ENCODE peak calls at places on chromosomes 2 and 18, in seven cellular contexts. One of them, this sample, is unnamed.

GRCh38 chr2:209095432-209095831 is 328.4 kb upstream of the MAP2 start:
- DNase-seq in HCT116: no peak
- DNase-seq in SK-N-SH: no peak
- DNase-seq in H1: no peak
- DNase-seq in GM12878: no peak
- DNase-seq in K562: no peak
- DNase-seq in HepG2: no peak
- DNase-seq in this sample: no peak

GRCh38 chr2:139685590-139685989 is 905.4 kb upstream of the NXPH2 start:
- DNase-seq in HCT116: no peak
- DNase-seq in SK-N-SH: no peak
- DNase-seq in H1: no peak
- DNase-seq in GM12878: no peak
- DNase-seq in K562: no peak
- DNase-seq in HepG2: no peak
- DNase-seq in this sample: no peak

GRCh38 chr2:10378189-10378588 is 69.9 kb downstream of the ODC1 start:
- DNase-seq in HCT116: no peak
- DNase-seq in SK-N-SH: no peak
- DNase-seq in H1: no peak
- DNase-seq in GM12878: peak; percentile 53
- DNase-seq in K562: no peak
- DNase-seq in HepG2: no peak
- DNase-seq in this sample: no peak

GRCh38 chr2:198117397-198118041 is 313.1 kb downstream of the PLCL1 start:
- DNase-seq in HCT116: no peak
- DNase-seq in SK-N-SH: no peak
- DNase-seq in H1: no peak
- DNase-seq in GM12878: no peak
- DNase-seq in K562: no peak
- DNase-seq in HepG2: no peak
- DNase-seq in this sample: no peak

GRCh38 chr2:102033028-102033749 is 41.4 kb downstream of the IL1R2 start:
- DNase-seq in HCT116: no peak
- DNase-seq in SK-N-SH: no peak
- DNase-seq in H1: no peak
- DNase-seq in GM12878: peak; percentile 53
- DNase-seq in K562: peak; percentile 28
- DNase-seq in HepG2: peak; percentile 80
- DNase-seq in this sample: no peak

GRCh38 chr2:15112216-15112615 is 448.9 kb downstream of the NBAS start:
- DNase-seq in HCT116: peak; percentile 21
- DNase-seq in SK-N-SH: no peak
- DNase-seq in H1: no peak
- DNase-seq in GM12878: no peak
- DNase-seq in K562: peak; percentile 16
- DNase-seq in HepG2: no peak
- DNase-seq in this sample: no peak

GRCh38 chr2:217551229-217551909 is 451.4 kb downstream of the TNS1 start:
- DNase-seq in HCT116: no peak
- DNase-seq in SK-N-SH: no peak
- DNase-seq in H1: peak; percentile 17
- DNase-seq in GM12878: no peak
- DNase-seq in K562: no peak
- DNase-seq in HepG2: peak; percentile 20
- DNase-seq in this sample: peak; percentile 57

GRCh38 chr2:37585295-37585908 is 86.0 kb downstream of the CDC42EP3 start:
- DNase-seq in HCT116: no peak
- DNase-seq in SK-N-SH: no peak
- DNase-seq in H1: no peak
- DNase-seq in GM12878: no peak
- DNase-seq in K562: no peak
- DNase-seq in HepG2: no peak
- DNase-seq in this sample: no peak

GRCh38 chr2:74391209-74391579 is 11.1 kb upstream of the DCTN1 start:
- DNase-seq in HCT116: no peak
- DNase-seq in SK-N-SH: no peak
- DNase-seq in H1: no peak
- DNase-seq in GM12878: no peak
- DNase-seq in K562: peak; percentile 29
- DNase-seq in HepG2: no peak
- DNase-seq in this sample: no peak

GRCh38 chr2:12119841-12120240 is 373.4 kb downstream of the LPIN1 start:
- DNase-seq in HCT116: no peak
- DNase-seq in SK-N-SH: no peak
- DNase-seq in H1: no peak
- DNase-seq in GM12878: no peak
- DNase-seq in K562: no peak
- DNase-seq in HepG2: no peak
- DNase-seq in this sample: no peak

DNA sequence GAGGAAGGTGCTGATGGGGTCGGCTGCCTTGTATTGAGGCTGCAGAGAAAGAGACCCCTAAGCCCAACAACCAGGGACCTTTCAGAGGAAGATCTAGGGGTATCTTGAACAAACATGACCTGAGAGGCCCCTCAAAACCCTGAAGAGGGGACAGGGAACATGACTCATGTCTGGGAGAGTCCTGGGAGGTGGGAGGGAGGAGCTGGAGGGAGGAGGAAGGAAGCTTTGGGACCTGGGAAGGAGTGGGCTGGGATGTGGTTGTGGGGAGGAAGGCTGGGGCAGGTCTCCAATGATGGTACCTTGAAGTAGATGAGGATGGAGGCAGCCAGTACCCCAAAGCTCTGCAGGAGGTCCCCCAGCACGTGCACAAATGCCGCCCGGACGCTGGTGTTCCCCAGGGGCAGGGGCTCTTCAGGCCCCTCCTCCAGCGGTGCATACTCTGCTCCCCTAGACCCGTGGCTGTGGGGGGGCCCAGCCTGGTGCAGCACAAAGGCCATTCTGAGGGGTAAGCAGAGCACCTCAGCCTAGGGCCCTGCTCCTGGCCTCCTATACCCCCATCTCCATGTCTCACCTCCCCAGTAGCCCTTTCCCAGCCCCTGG is 5.9 kb downstream of the SLC30A3 start:
- DNase-seq in HCT116: no peak
- DNase-seq in SK-N-SH: no peak
- DNase-seq in H1: no peak
- DNase-seq in GM12878: no peak
- DNase-seq in K562: no peak
- DNase-seq in HepG2: no peak
- DNase-seq in this sample: no peak
- TF ChIP-seq YY1 in HCT116: no peak
- TF ChIP-seq YY1 in SK-N-SH: no peak
- TF ChIP-seq YY1 in H1: no peak
- TF ChIP-seq YY1 in GM12878: no peak
- TF ChIP-seq YY1 in K562: no peak
- TF ChIP-seq YY1 in HepG2: no peak
- TF ChIP-seq YY1 in this sample: no peak

DNA sequence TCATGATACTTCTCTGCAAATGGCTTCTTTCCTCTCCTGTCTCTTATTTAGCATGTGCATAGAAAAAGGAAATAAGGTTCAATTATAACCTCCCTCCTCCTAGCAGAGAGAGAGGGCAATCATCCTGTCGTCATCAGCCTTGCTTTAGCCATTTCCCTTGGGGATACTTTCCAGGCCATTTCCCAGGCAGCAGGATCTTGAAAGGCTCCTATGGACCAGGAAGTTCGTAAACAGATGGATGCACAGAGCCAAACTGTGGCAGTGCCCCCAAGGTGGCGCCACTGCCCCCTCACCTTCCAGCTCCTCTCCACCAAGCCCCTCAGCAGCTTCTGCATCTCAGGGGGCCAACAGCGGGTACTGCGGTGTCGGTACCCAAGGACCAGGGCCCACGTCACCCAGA is 157.4 kb downstream of the DTNA start:
- DNase-seq in HCT116: peak; percentile 18
- DNase-seq in SK-N-SH: peak; percentile 57
- DNase-seq in H1: peak; percentile 46
- DNase-seq in GM12878: no peak
- DNase-seq in K562: peak; percentile 12
- DNase-seq in HepG2: peak; percentile 12
- DNase-seq in this sample: peak; percentile 27
- H3K9ac ChIP-seq in HCT116: no peak overlapping the region
- H3K9ac ChIP-seq in SK-N-SH: no peak overlapping the region
- H3K9ac ChIP-seq in H1: no peak overlapping the region
- H3K9ac ChIP-seq in GM12878: no peak overlapping the region
- H3K9ac ChIP-seq in K562: no peak overlapping the region
- H3K9ac ChIP-seq in HepG2: no peak overlapping the region
- H3K9ac ChIP-seq in this sample: no peak overlapping the region

GRCh38 chr2:66508358-66509071 is 73.6 kb downstream of the MEIS1 start:
- DNase-seq in HCT116: no peak
- DNase-seq in SK-N-SH: peak; percentile 34
- DNase-seq in H1: no peak
- DNase-seq in GM12878: no peak
- DNase-seq in K562: no peak
- DNase-seq in HepG2: no peak
- DNase-seq in this sample: peak; percentile 33

GRCh38 chr2:66507673-66508127 is 72.8 kb downstream of the MEIS1 start:
- DNase-seq in HCT116: no peak
- DNase-seq in SK-N-SH: no peak
- DNase-seq in H1: peak; percentile 51
- DNase-seq in GM12878: no peak
- DNase-seq in K562: no peak
- DNase-seq in HepG2: no peak
- DNase-seq in this sample: peak; percentile 62

GRCh38 chr2:66509326-66509811 is 74.4 kb downstream of the MEIS1 start:
- DNase-seq in HCT116: no peak
- DNase-seq in SK-N-SH: no peak
- DNase-seq in H1: no peak
- DNase-seq in GM12878: no peak
- DNase-seq in K562: no peak
- DNase-seq in HepG2: no peak
- DNase-seq in this sample: peak; percentile 36

GRCh38 chr2:66501267-66501666 is 66.3 kb downstream of the MEIS1 start:
- DNase-seq in HCT116: no peak
- DNase-seq in SK-N-SH: no peak
- DNase-seq in H1: no peak
- DNase-seq in GM12878: no peak
- DNase-seq in K562: no peak
- DNase-seq in HepG2: no peak
- DNase-seq in this sample: no peak

DNA sequence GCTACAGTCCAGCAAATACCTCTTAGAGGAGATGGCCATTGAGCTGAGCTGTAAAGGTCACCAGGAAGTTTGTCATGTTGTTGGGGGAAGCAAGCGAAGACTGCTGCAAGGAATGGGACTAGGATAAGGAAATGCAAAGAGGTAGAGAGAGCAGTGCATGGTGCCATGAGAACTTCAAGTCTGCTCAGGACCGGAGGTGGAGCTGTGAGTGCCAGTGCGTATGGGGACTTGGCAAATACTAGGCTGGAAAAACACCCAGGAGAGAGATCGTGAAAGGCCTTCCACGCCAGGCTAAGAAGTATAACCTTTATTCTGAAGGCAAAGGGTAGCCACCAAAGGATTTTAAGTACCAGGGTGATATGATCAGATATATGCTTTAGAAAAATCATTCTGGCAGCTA is 71.3 kb downstream of the MEIS1 start:
- DNase-seq in HCT116: no peak
- DNase-seq in SK-N-SH: no peak
- DNase-seq in H1: no peak
- DNase-seq in GM12878: no peak
- DNase-seq in K562: no peak
- DNase-seq in HepG2: no peak
- DNase-seq in this sample: no peak
- H3K4me1 ChIP-seq in HCT116: no peaks in the 10 kb centered on the region
- H3K4me1 ChIP-seq in SK-N-SH: peaks cover 25% of the 10 kb centered on the region
- H3K4me1 ChIP-seq in H1: peaks cover 15% of the 10 kb centered on the region
- H3K4me1 ChIP-seq in GM12878: no peaks in the 10 kb centered on the region
- H3K4me1 ChIP-seq in K562: no peaks in the 10 kb centered on the region
- H3K4me1 ChIP-seq in HepG2: no peaks in the 10 kb centered on the region
- H3K4me1 ChIP-seq in this sample: peaks cover 4% of the 10 kb centered on the region

DNA sequence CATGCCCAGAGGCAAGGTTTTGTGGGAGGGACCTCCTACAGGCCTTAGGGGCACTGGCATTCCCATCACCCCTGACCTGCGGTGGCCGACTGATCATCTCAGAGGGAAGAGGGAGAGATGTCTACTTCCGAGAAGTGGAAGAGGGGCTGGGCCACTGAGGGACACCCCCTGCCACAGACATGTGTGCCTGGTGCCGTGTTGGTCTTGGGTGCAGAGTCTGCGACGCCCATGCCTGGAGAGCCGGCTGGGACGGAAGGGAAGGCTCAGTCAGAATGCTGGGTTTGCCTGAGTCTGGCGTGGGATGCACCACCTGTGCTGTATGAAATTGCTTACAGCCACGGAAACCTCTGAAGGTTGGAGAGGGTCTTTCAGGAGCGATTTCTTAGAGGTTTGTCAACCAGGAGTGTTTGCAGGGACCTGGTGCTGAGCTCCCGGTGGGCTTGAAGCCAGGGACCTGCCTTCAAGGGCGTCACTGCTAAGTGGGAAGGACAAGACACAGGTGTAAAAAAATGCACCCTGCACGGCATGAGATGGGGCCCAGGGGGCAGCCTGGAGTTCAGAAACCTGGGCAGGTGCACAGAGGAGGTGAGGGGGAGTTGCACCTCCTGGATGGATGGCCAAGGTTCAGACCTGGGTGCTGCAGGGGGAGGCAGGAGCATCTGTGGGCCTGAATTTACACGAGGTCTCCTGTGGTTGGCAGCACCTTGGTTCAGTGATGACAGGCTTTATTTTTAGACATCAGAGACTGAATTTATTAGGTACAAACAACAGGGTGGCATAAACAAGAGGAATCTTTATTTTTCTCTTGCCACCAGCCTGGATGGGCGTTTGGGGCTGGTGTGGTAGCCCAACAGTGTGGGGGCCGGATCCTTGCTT is 100.3 kb downstream of the CTIF start:
- DNase-seq in HCT116: no peak
- DNase-seq in SK-N-SH: no peak
- DNase-seq in H1: no peak
- DNase-seq in GM12878: no peak
- DNase-seq in K562: no peak
- DNase-seq in HepG2: no peak
- DNase-seq in this sample: no peak
- TF ChIP-seq YY1 in HCT116: no peak
- TF ChIP-seq YY1 in SK-N-SH: no peak
- TF ChIP-seq YY1 in H1: no peak
- TF ChIP-seq YY1 in GM12878: no peak
- TF ChIP-seq YY1 in K562: no peak
- TF ChIP-seq YY1 in HepG2: no peak
- TF ChIP-seq YY1 in this sample: no peak

GRCh38 chr2:190280565-190281330 is 38.9 kb downstream of the HIBCH start:
- DNase-seq in HCT116: no peak
- DNase-seq in SK-N-SH: no peak
- DNase-seq in H1: no peak
- DNase-seq in GM12878: no peak
- DNase-seq in K562: no peak
- DNase-seq in HepG2: no peak
- DNase-seq in this sample: no peak

GRCh38 chr2:190283783-190284182 is 35.8 kb downstream of the HIBCH start:
- DNase-seq in HCT116: no peak
- DNase-seq in SK-N-SH: no peak
- DNase-seq in H1: no peak
- DNase-seq in GM12878: no peak
- DNase-seq in K562: no peak
- DNase-seq in HepG2: no peak
- DNase-seq in this sample: no peak
- H3K9ac ChIP-seq in HCT116: no peak overlapping the region
- H3K9ac ChIP-seq in SK-N-SH: no peak overlapping the region
- H3K9ac ChIP-seq in H1: no peak overlapping the region
- H3K9ac ChIP-seq in GM12878: no peak overlapping the region
- H3K9ac ChIP-seq in K562: no peak overlapping the region
- H3K9ac ChIP-seq in HepG2: no peak overlapping the region
- H3K9ac ChIP-seq in this sample: no peak overlapping the region

GRCh38 chr18:57793630-57793986 is 9.5 kb downstream of the ATP8B1 start:
- DNase-seq in HCT116: no peak
- DNase-seq in SK-N-SH: no peak
- DNase-seq in H1: no peak
- DNase-seq in GM12878: no peak
- DNase-seq in K562: no peak
- DNase-seq in HepG2: no peak
- DNase-seq in this sample: no peak
- H3K4me1 ChIP-seq in HCT116: peaks cover 49% of the 10 kb centered on the region
- H3K4me1 ChIP-seq in SK-N-SH: peaks cover 51% of the 10 kb centered on the region
- H3K4me1 ChIP-seq in H1: no peaks in the 10 kb centered on the region
- H3K4me1 ChIP-seq in GM12878: no peaks in the 10 kb centered on the region
- H3K4me1 ChIP-seq in K562: peaks cover 5% of the 10 kb centered on the region
- H3K4me1 ChIP-seq in HepG2: peaks cover 77% of the 10 kb centered on the region
- H3K4me1 ChIP-seq in this sample: peaks cover 2% of the 10 kb centered on the region